ENCODE peak calls at places on chromosome 1, in five cellular contexts. O is activated CD4-positive, CD25-positive, alpha-beta regulatory T cell treated with anti-CD3 and anti-CD28 coated beads, Interleukin-2, amount 50 U/mL, for 72 hours; R is glutamatergic neuron; C is SK-N-DZ; Q is HTR-8/SVneo. W is an unnamed sample.

GRCh38 chr1:36349241-36349671 is 25.8 kb upstream of the EVA1B start:
- DNase-seq in O (no peak), R (no peak), C (no peak), Q (no peak), W (no peak)

GRCh38 chr1:6819641-6820040 is 34.4 kb downstream of the CAMTA1 start:
- DNase-seq in O (no peak), R (no peak), C (no peak), Q (no peak), W (no peak)

GRCh38 chr1:13892671-13893325 is 192.8 kb downstream of the PRDM2 start:
- DNase-seq in O (no peak), R (peak), C (peak), Q (no peak), W (no peak)

GRCh38 chr1:15362096-15362736 is 47.5 kb upstream of the EFHD2 start:
- DNase-seq in O (no peak), R (no peak), C (no peak), Q (no peak), W (no peak)

GRCh38 chr1:115877511-115877910 is 36.6 kb upstream of the NHLH2 start:
- DNase-seq in O (no peak), R (peak), C (no peak), Q (no peak), W (no peak)

GRCh38 chr1:96901783-96902363 is 180.3 kb downstream of the PTBP2 start:
- DNase-seq in O (no peak), R (no peak), C (no peak), Q (no peak), W (no peak)

GRCh38 chr1:110477445-110477957 is 26.6 kb downstream of the PROK1 start:
- DNase-seq in O (no peak), R (no peak), C (no peak), Q (no peak), W (no peak)

GRCh38 chr1:1254667-1254998 is 8.1 kb upstream of the C1QTNF12 start:
- DNase-seq in O (no peak), R (no peak), C (no peak), Q (no peak), W (no peak)

GRCh38 chr1:15272009-15272781 is 25.2 kb downstream of the FHAD1 start:
- DNase-seq in O (no peak), R (peak), C (peak), Q (peak), W (no peak)

W was measured in stimulated activated CD8-positive, alpha-beta memory T cell treated with anti-CD3 and anti-CD28 coated beads, Interleukin-7, amount 100 ng/mL, for 24 hours.